ENCODE peak calls at places on chromosomes 2 and 18, in seven cellular contexts. E is uterus, L is fibroblast of mammary gland, Z is AG09309, Q is astrocyte of the spinal cord, X is AG10803, M is BJ. B is an unnamed sample.

GRCh38 chr2:6917761-6918421 is 679 bp downstream of the RNF144A start:
- DNase-seq in Z (no peak), M (no peak), L (no peak), E (peak; percentile 35), X (no peak), Q (no peak), B (no peak)

GRCh38 chr2:230170532-230170931 is 49.3 kb downstream of the SP110 start:
- DNase-seq in Z (no peak), L (no peak), M (no peak), Q (no peak), E (no peak), X (no peak), B (no peak)

GRCh38 chr2:234444888-234445287 is 52.0 kb downstream of the ARL4C start:
- DNase-seq in Q (peak; percentile 92), X (peak; percentile 92), L (peak; percentile 59), E (no peak), M (peak; percentile 85), Z (peak; percentile 79), B (peak; percentile 72)

GRCh38 chr2:204234879-204235278 is 298.3 kb downstream of the ICOS start:
- DNase-seq in M (no peak), L (peak; percentile 36), E (no peak), Z (no peak), Q (peak; percentile 33), X (peak; percentile 53), B (peak; percentile 23)

GRCh38 chr2:160014227-160014626 is 48.2 kb downstream of the PLA2R1 start:
- DNase-seq in E (no peak), Q (no peak), L (no peak), M (no peak), Z (no peak), X (peak; percentile 16), B (no peak)

GRCh38 chr2:138615257-138615656 is 113.7 kb downstream of the SPOPL start:
- DNase-seq in Q (peak; percentile 46), X (peak; percentile 2), M (no peak), L (peak; percentile 8), E (no peak), Z (no peak), B (peak; percentile 29)

GRCh38 chr2:186540971-186541370 is 48.9 kb upstream of the ITGAV start:
- DNase-seq in Q (no peak), X (peak; percentile 69), Z (no peak), M (peak; percentile 31), L (peak; percentile 61), E (no peak), B (no peak)

GRCh38 chr2:27078267-27079194 is at the start of gene EMILIN1:
- DNase-seq in Q (peak; percentile 96), M (peak; percentile 84), E (peak; percentile 93), Z (peak; percentile 89), L (peak; percentile 96), X (peak; percentile 97), B (peak; percentile 94)

GRCh38 chr2:72023678-72024390 is 123.8 kb downstream of the CYP26B1 start:
- DNase-seq in Q (no peak), L (no peak), X (no peak), E (no peak), Z (no peak), M (no peak), B (no peak)

GRCh38 chr2:125696573-125696972 is 959.4 kb upstream of the GYPC start:
- DNase-seq in M (no peak), E (no peak), Q (no peak), X (no peak), Z (no peak), L (no peak), B (no peak)

GRCh38 chr2:145022021-145022670 is 502.2 kb upstream of the ZEB2 start:
- DNase-seq in L (peak; percentile 59), M (no peak), Z (no peak), X (peak; percentile 9), E (no peak), Q (peak; percentile 66), B (peak; percentile 63)

GRCh38 chr2:176643711-176644110 is 374.5 kb downstream of the MTX2 start:
- DNase-seq in L (peak; percentile 53), M (no peak), Q (peak; percentile 30), X (no peak), E (no peak), Z (no peak), B (no peak)

GRCh38 chr2:149431337-149431736 is 101.0 kb downstream of the LYPD6 start:
- DNase-seq in X (peak; percentile 50), Z (no peak), Q (no peak), L (no peak), M (peak; percentile 12), E (no peak), B (no peak)

GRCh38 chr2:121502246-121502645 is 28.4 kb upstream of the RNU4ATAC start:
- DNase-seq in E (no peak), Q (peak; percentile 80), X (peak; percentile 66), L (peak; percentile 91), M (peak; percentile 74), Z (no peak), B (no peak)

DNA sequence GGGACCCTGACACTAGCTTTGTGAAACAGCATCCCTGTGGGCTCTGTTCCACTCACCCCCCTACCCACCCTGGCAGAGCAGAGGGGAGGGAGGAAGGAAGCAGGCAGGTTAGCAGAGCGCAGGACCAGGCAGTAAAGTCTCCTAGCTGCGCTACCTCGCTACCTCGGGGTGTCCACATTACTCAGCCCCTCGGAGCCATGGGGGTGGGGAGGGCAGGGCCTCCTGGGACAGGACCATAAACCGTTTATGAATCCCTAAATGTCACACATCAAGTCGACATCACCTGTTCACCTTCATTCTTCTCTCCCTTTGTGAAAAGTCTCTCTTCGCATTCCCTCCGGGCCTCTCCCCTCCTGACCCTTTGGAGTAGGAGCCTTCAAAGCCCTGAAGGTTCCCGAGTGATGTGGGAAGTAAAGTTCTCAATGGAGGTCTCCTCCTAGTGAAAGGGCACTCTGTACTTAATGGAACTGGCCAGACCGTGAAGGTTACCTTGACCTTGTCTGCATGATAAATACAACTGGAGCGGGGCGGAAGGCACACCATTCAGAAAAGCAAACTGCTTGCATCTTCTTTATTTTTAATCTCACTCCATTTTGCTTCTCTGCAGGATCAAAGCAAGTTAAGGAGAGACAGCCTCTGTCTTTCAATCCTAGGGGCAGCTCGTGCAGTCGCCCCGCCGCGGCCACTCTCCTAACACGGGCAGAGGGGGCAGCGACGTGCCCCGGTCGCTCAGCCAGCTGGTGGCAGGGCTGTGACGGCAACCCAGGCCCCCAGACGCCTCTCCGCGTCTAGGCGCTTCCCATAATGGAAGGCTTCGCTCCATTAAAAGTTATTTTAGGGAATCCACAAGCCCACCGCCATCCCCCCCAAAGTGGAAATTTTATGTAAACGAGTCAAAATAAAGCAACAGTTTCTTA is 23.8 kb upstream of the SMAD7 start:
- DNase-seq in Q (no peak), M (no peak), Z (no peak), L (no peak), X (no peak), E (no peak), B (no peak)
- H3K4me3 ChIP-seq in Q (peak overlapping the region; percentile 56), M (peak overlapping the region; percentile 67), Z (no peak overlapping the region), L (peak overlapping the region; percentile 58), X (peak overlapping the region; percentile 68), E (peak overlapping the region; percentile 49), B (peak overlapping the region; percentile 56)

DNA sequence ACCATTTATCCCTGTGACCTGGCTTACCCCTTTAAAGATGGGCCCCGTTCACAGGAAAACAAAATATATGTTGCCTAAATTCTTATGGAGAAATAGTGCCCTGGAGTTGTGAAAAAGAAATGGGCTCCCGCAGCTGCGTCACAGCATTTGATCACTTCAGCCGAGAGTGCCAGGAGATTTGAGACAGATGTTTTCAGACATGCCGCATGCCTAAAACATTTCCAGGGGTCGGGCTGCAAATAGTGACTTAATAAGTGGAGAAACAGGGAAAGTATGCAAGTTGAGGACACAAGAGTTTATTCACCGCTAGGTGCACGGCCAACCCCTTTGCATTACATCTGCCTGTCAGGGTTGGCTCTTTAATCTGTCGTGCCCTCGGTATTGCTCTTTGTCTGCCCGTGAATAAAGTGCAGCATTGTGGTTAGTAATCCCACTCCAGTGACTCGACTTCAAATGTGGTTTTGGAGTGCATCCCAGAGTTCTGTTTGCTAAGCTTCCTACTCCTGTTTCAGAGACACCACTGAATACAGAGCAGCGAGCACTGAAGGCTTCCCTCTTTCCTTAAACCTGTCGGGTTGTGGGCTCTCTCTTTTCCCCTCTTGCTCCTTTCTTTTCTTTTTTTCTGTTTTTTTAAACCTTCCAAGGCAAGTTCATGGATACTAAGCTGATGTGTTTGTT is 187.5 kb downstream of the LTBP1 start:
- DNase-seq in X (peak; percentile 99), M (peak; percentile 92), Z (peak; percentile 96), Q (peak; percentile 99), E (peak; percentile 71), L (peak; percentile 100), B (peak; percentile 99)
- TF ChIP-seq CTCF in X (peak; percentile 44), M (peak; percentile 33), Z (no peak), Q (peak; percentile 25), E (no peak), L (peak; percentile 30), B (peak; percentile 35)

DNA sequence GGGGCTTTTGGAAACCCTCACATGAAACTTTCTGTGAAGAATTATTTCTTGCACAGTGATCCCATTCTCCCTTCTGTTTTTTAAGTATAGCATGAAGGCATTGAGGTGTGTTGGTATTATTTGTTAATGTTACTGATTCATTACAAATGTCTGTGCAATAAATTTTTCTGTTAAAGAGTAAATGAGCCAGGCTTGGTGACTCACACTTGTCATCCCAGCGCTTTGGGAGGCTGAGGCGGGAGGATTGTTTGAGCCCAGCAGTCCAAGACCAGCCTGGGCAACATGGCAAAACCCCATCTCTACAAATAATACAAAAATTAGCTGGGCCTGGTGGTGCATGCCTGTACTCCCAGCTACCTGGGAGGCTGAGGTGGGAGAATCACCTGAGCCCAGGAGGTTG is 87.8 kb downstream of the KCTD18 start:
- DNase-seq in L (no peak), E (no peak), Z (no peak), Q (no peak), X (no peak), M (no peak), B (no peak)
- H3K4me3 ChIP-seq in L (no peak overlapping the region), E (no peak overlapping the region), Z (no peak overlapping the region), Q (no peak overlapping the region), X (no peak overlapping the region), M (no peak overlapping the region), B (no peak overlapping the region)

DNA sequence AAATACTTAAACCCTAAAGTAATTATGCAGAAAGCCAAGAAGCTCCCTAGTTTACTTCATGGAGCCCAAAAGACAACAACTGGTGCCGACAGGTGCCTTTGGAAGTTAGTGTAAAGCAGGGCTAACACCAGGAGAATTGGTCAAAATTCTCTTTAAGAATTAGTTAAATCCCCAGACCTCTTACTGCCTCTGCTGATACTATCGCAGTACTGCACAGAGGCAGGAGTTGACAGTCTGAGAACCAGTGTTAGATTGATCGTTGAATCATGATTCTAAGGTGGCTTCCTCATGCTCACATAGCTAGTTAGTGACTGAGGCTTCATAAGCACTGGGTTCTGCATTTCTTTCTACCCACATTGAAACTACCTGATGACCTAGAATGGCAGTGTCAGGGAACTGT is 445.0 kb downstream of the XIRP2 start:
- DNase-seq in E (no peak), L (no peak), Q (no peak), Z (no peak), X (no peak), M (no peak), B (no peak)
- TF ChIP-seq CTCF in E (no peak), L (no peak), Q (no peak), Z (no peak), X (no peak), M (no peak), B (no peak)